ENCODE peak calls at places on chromosomes 6 and 20, in seven cellular contexts. K, H, W, D, T, J and E are unnamed samples. For H3K4me1, the result is how much of the 10 kb centered on the place peaks cover.

GRCh38 chr6:135534773-135535380 is 37.3 kb upstream of the AHI1 start:
- DNase-seq in K (no peak), H (no peak), W (no peak), D (peak), T (peak), J (no peak), E (no peak)

GRCh38 chr6:167272156-167272555 is 19.0 kb upstream of the UNC93A start:
- DNase-seq in K (no peak), H (no peak), W (no peak), D (no peak), T (no peak), J (no peak), E (no peak)

GRCh38 chr20:13775867-13776266 is 8.9 kb downstream of the ESF1 start:
- DNase-seq in K (no peak), H (no peak), W (no peak), D (no peak), T (no peak), J (no peak), E (no peak)

GRCh38 chr20:10603971-10604864 is 69.6 kb downstream of the JAG1 start:
- DNase-seq in K (no peak), H (no peak), W (no peak), D (peak), T (peak), J (no peak), E (no peak)

GRCh38 chr6:224350-224749 is 67.9 kb upstream of the DUSP22 start:
- DNase-seq in K (no peak), H (no peak), W (no peak), D (no peak), T (no peak), J (no peak), E (no peak)

GRCh38 chr20:10805764-10806163 is 132.0 kb upstream of the JAG1 start:
- DNase-seq in K (no peak), H (no peak), W (no peak), D (no peak), T (no peak), J (no peak), E (no peak)

GRCh38 chr20:39993737-39994136 is 695.3 kb downstream of the MAFB start:
- DNase-seq in K (no peak), H (no peak), W (no peak), D (no peak), T (no peak), J (no peak), E (no peak)

GRCh38 chr20:37468886-37469285 is 52.2 kb upstream of the NNAT start:
- DNase-seq in K (no peak), H (no peak), W (no peak), D (no peak), T (no peak), J (no peak), E (no peak)

GRCh38 chr6:30836431-30836866 is 47.9 kb upstream of the DDR1 start:
- DNase-seq in K (no peak), H (no peak), W (no peak), D (peak), T (peak), J (no peak), E (no peak)

GRCh38 chr6:149492798-149493165 is 8.0 kb upstream of the ZC3H12D start:
- DNase-seq in K (no peak), H (no peak), W (no peak), D (no peak), T (no peak), J (no peak), E (no peak)

GRCh38 chr20:51923611-51924010 is 121.3 kb upstream of the SALL4 start:
- DNase-seq in K (no peak), H (no peak), W (no peak), D (no peak), T (no peak), J (no peak), E (no peak)

GRCh38 chr20:5393218-5393870 is 76.6 kb upstream of the PROKR2 start:
- DNase-seq in K (no peak), H (no peak), W (no peak), D (no peak), T (no peak), J (no peak), E (no peak)

GRCh38 chr6:32086661-32087573 is 22.2 kb downstream of the TNXB start:
- DNase-seq in K (no peak), H (no peak), W (no peak), D (peak), T (peak), J (peak), E (no peak)

GRCh38 chr6:21971540-21971939 is 325.3 kb downstream of the PRL start:
- DNase-seq in K (no peak), H (no peak), W (no peak), D (peak), T (no peak), J (no peak), E (no peak)

GRCh38 chr6:19417713-19418112 is 419.5 kb upstream of the ID4 start:
- DNase-seq in K (no peak), H (no peak), W (no peak), D (peak), T (peak), J (no peak), E (no peak)

GRCh38 chr6:134416501-134417154 is 98.7 kb upstream of the SGK1 start:
- DNase-seq in K (no peak), H (no peak), W (no peak), D (peak), T (peak), J (no peak), E (no peak)

GRCh38 chr6:167801263-167801662 is 25.4 kb upstream of the AFDN start:
- DNase-seq in K (no peak), H (no peak), W (no peak), D (no peak), T (no peak), J (no peak), E (no peak)

GRCh38 chr6:139820191-139820590 is 445.7 kb upstream of the CITED2 start:
- DNase-seq in K (no peak), H (no peak), W (no peak), D (peak), T (peak), J (no peak), E (no peak)

GRCh38 chr6:163533443-163533842 is 118.9 kb downstream of the QKI start:
- DNase-seq in K (no peak), H (no peak), W (no peak), D (peak), T (peak), J (no peak), E (no peak)

GRCh38 chr6:78492351-78493010 is 374.9 kb upstream of the IRAK1BP1 start:
- DNase-seq in K (no peak), H (no peak), W (no peak), D (peak), T (peak), J (no peak), E (no peak)

GRCh38 chr20:32702706-32703425 is 29.1 kb upstream of the C20orf203 start:
- DNase-seq in K (no peak), H (no peak), W (no peak), D (no peak), T (no peak), J (no peak), E (no peak)

GRCh38 chr6:87945181-87945580 is 102.5 kb upstream of the SPACA1 start:
- DNase-seq in K (no peak), H (no peak), W (no peak), D (no peak), T (peak), J (no peak), E (no peak)

GRCh38 chr20:61925555-61926252 is 140.0 kb downstream of the TAF4 start:
- DNase-seq in K (no peak), H (peak), W (no peak), D (peak), T (peak), J (no peak), E (no peak)

GRCh38 chr6:92124126-92124525 is 1295.2 kb downstream of the EPHA7 start:
- DNase-seq in K (no peak), H (no peak), W (no peak), D (peak), T (no peak), J (no peak), E (no peak)

GRCh38 chr6:11711644-11711993 is 67.0 kb downstream of the ADTRP start:
- DNase-seq in K (no peak), H (no peak), W (no peak), D (no peak), T (peak), J (no peak), E (no peak)

GRCh38 chr20:45963059-45964011 is 8.7 kb downstream of the ZNF335 start:
- DNase-seq in K (no peak), H (peak), W (no peak), D (no peak), T (peak), J (no peak), E (no peak)

GRCh38 chr20:33554914-33555420 is 65.1 kb downstream of the CBFA2T2 start:
- DNase-seq in K (no peak), H (no peak), W (peak), D (peak), T (peak), J (no peak), E (peak)

GRCh38 chr6:19554356-19555225 is 282.6 kb upstream of the ID4 start:
- DNase-seq in K (no peak), H (no peak), W (no peak), D (no peak), T (peak), J (no peak), E (no peak)

DNA sequence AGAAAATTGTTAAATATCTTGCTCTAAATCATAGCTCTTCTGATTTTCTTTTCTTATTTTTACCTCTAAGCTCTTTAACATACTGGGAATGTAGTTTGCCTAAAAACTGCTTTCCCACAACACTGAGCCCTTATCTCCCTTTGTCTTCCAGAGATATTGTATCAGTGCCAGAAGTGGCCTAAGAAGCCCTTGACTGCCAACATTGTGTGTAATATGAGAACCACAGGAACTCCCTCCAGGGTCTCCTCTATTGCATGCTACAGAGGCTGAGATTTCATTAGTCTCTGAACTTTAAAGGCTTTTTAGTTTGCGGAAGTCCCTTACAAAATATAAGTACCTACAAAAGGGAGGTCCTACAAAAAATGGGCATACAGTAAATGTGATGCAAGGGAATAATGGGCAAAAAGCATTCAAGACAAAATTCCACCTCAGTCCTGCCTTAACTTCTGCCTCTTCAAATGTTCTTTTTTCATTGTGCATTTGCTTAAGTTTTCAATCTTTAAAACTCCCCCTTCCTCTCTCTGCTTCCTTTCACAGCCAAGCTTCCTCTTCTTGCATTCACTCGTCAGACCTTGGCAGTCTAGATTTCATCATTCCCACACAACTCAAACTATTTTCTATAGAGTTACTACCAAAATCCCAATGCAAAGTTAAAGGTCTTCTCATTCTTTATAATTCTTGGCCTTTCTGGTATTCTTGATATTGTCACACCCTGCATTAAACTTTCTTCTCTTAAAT is 76.5 kb downstream of the ADGRG6 start:
- DNase-seq in K (no peak), H (no peak), W (no peak), D (peak), T (peak), J (no peak), E (no peak)
- H3K4me1 ChIP-seq in K (under half), H (under half), W (under half), D (under half), T (under half), J (under half), E (under half)

DNA sequence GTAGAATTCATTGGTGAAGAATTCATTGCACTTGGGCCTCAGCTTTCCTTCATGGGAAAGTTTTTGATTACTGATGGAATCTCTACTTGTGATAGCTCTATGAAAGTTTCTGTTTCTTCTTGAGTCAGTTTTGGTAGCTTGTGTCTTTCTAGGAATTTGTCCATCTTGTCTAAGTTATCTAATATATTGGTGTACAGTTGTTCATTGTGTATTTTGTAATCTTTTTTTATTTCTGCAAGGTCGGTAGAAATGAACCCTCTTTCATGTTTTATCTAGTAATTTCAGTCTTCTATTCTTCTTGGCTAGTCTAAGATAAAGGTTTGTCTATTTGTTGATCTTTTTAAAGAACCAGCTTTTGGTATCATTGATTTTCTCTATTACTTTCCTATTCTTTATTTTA is 11.2 kb upstream of the ZNF451 start:
- DNase-seq in K (no peak), H (no peak), W (no peak), D (no peak), T (no peak), J (no peak), E (no peak)
- H3K27ac ChIP-seq in K (no peak), H (no peak), W (no peak), D (no peak), T (no peak), J (no peak), E (no peak)

DNA sequence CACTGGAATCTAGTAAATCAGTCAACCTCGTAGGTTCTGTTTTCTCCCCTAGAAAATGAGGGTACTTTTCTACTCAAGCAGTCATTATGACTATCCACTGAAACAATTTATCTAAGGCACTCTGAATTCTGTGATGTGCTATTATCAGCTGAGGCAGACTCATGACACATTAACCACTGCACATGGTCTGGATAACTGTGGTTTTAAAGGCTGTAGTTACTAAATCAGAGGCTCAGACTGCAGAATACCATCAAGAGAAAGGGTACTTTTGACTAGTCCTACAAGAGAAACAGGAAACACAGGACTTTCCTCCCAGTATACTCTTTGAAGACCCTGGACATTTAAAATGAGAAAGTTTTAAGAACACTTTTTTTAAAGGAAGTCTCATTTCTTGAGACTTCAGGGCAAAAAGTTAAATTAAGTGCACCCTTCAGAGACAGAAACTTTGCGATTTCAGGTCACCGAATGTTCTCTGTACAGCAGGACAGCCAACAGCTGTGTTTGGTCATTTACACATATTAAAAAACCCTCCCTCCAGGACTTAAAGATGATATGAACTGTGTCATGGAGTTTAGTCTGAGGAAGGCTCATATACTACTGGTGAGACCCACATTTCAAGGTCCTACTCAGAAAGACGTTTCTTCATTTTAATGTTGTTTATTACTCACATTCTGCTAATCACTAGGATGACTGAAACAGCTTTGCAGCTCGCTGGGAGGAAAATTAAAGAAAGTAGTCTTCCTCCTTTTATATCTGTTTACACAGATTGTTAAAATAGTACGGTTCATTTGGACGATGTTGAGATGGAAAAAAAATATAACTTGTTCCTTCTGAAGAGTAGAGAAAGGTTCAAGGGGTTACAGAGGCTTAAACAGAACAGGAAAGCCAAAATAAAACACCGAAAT is 19.9 kb downstream of the ATXN1 start:
- DNase-seq in K (no peak), H (no peak), W (no peak), D (peak), T (peak), J (no peak), E (no peak)
- H3K4me1 ChIP-seq in K (under half), H (under half), W (under half), D (half or more), T (half or more), J (half or more), E (under half)

DNA sequence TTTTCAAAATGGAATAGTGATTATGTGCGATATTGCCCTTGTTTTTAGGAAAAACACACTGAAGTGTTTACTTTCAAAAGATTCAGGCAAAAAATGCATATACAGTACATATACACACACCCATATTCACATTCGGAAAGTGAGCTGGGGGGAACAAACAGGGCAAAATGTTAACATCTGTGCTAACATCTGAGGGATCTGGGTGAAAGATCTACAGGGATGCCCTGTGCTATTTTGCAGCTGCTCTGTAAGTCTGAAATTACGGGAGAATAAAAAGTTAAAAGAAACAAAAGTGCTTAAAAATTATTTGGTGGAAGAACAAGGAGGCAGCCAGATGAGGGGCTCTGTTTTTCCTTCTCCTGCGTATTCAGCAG is 860 bp downstream of the CST3 start:
- DNase-seq in K (no peak), H (no peak), W (no peak), D (no peak), T (no peak), J (no peak), E (no peak)
- H3K27ac ChIP-seq in K (peak), H (peak), W (no peak), D (no peak), T (peak), J (peak), E (peak)

GRCh38 chr20:17568972-17569471 is 853 bp upstream of the DSTN start:
- DNase-seq in K (peak), H (peak), W (peak), D (peak), T (peak), J (peak), E (peak)

GRCh38 chr20:17571967-17572638 is 2.2 kb downstream of the DSTN start:
- DNase-seq in K (no peak), H (no peak), W (no peak), D (no peak), T (no peak), J (no peak), E (no peak)

GRCh38 chr20:17569616-17570346 is at the start of gene DSTN:
- DNase-seq in K (peak), H (peak), W (peak), D (peak), T (peak), J (peak), E (peak)

GRCh38 chr20:17570347-17571152 is 675 bp downstream of the DSTN start:
- DNase-seq in K (peak), H (no peak), W (peak), D (no peak), T (peak), J (peak), E (peak)

GRCh38 chr20:17571153-17571527 is 1.3 kb downstream of the DSTN start:
- DNase-seq in K (no peak), H (no peak), W (no peak), D (no peak), T (peak), J (no peak), E (no peak)
- H3K4me1 ChIP-seq in K (under half), H (under half), W (under half), D (under half), T (under half), J (half or more), E (under half)

DNA sequence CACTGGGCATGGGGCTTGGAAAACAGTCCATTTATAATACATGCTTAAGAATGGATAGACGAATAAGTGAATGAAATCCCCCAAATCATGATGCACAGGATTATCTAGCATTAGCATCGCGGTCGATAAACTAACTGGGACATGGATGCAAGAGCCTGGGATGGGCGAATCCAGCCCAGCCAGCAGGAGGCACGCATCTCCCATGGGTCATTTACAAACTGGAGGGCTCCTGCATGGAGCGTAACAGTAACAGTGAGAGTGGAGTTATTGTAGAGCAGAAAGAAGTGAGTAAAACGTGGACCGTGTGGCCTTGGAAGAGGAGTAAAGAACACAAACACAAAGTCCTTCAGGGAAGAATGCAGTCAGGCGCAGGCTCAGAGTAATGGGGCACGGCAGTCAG is 136.5 kb downstream of the AGPAT4 start:
- DNase-seq in K (no peak), H (no peak), W (no peak), D (no peak), T (no peak), J (no peak), E (no peak)
- H3K27ac ChIP-seq in K (no peak), H (no peak), W (no peak), D (no peak), T (no peak), J (no peak), E (no peak)